ENCODE peak calls at places on chromosomes 4 and X, in seven cellular contexts. D is cardiac muscle cell, Q is caudate nucleus, K is NCI-H1436, G is WTC11, C is GM23248, X is KBM-7. J is an unnamed sample.
A peak's percentile ranks its signal among the peaks of the same experiment; 100 is the strongest.

GRCh38 chrX:20221902-20222301 is 44.8 kb downstream of the RPS6KA3 start:
- DNase-seq in C (peak; percentile 18), D (no peak), Q (no peak), X (peak; percentile 39), K (no peak), G (no peak), J (peak; percentile 50)

GRCh38 chr4:68905598-68906237 is 45.9 kb downstream of the UGT2A3 start:
- DNase-seq in G (peak; percentile 13), X (no peak), C (no peak), Q (no peak), D (no peak), K (no peak), J (peak; percentile 5)

GRCh38 chrX:18607966-18608365 is 63.9 kb downstream of the RS1 start:
- DNase-seq in Q (no peak), G (no peak), K (no peak), D (peak; percentile 5), C (peak; percentile 7), X (no peak), J (peak; percentile 28)

GRCh38 chr4:53942712-53943111 is 121.7 kb downstream of the CHIC2 start:
- DNase-seq in G (no peak), Q (no peak), D (no peak), K (no peak), C (no peak), X (no peak), J (no peak)

GRCh38 chrX:71067727-71068051 is 445 bp downstream of the SNX12 start:
- DNase-seq in D (no peak), X (peak; percentile 32), Q (no peak), K (no peak), C (no peak), G (no peak), J (no peak)

GRCh38 chrX:47568656-47569295 is 7.8 kb downstream of the ARAF start:
- DNase-seq in D (no peak), G (peak; percentile 39), K (no peak), C (no peak), Q (no peak), X (peak; percentile 72), J (no peak)

GRCh38 chrX:133415276-133416105 is at the start of gene GPC4:
- DNase-seq in K (peak; percentile 24), Q (no peak), G (peak; percentile 73), C (peak; percentile 57), X (no peak), D (peak; percentile 38), J (peak; percentile 14)

GRCh38 chrX:43002526-43003203 is 224.7 kb upstream of the PPP1R2C start:
- DNase-seq in D (no peak), C (no peak), G (no peak), K (no peak), Q (no peak), X (peak; percentile 65), J (no peak)

J was measured in iris pigment epithelial cell.